ENCODE peak calls at places on chromosome 6, in nine cellular contexts. O, V, K, B, T, S, Z, E and W are unnamed samples.

GRCh38 chr6:29631209-29631810 is 1.7 kb downstream of the GABBR1 start:
- DNase-seq in O (no peak), V (peak; percentile 18), K (peak; percentile 12), B (no peak), T (no peak), S (peak; percentile 38), Z (no peak), E (no peak), W (no peak)

GRCh38 chr6:70956451-70957283 is at the start of gene B3GAT2:
- DNase-seq in O (no peak), V (peak; percentile 25), K (peak; percentile 5), B (no peak), T (no peak), S (peak; percentile 47), Z (peak; percentile 20), E (peak; percentile 40), W (no peak)

GRCh38 chr6:37244430-37245310 is 12.9 kb upstream of the TBC1D22B start:
- DNase-seq in O (no peak), V (peak; percentile 100), K (peak; percentile 100), B (peak; percentile 100), T (no peak), S (peak; percentile 83), Z (no peak), E (peak; percentile 83), W (peak; percentile 5)

GRCh38 chr6:63449714-63450113 is 122.6 kb upstream of the LOC128125822 start:
- DNase-seq in O (no peak), V (no peak), K (no peak), B (no peak), T (no peak), S (no peak), Z (no peak), E (no peak), W (no peak)

GRCh38 chr6:92810913-92811312 is 608.4 kb downstream of the EPHA7 start:
- DNase-seq in O (peak; percentile 41), V (peak; percentile 49), K (no peak), B (peak; percentile 10), T (peak; percentile 5), S (peak; percentile 68), Z (peak; percentile 0), E (no peak), W (peak; percentile 41)

GRCh38 chr6:90468859-90469258 is 118.0 kb downstream of the MAP3K7 start:
- DNase-seq in O (no peak), V (no peak), K (no peak), B (no peak), T (no peak), S (no peak), Z (no peak), E (no peak), W (no peak)

GRCh38 chr6:16725145-16725864 is 36.0 kb downstream of the ATXN1 start:
- DNase-seq in O (no peak), V (peak; percentile 82), K (peak; percentile 79), B (no peak), T (peak; percentile 80), S (peak; percentile 39), Z (no peak), E (no peak), W (peak; percentile 52)

GRCh38 chr6:37717836-37718251 is 20.2 kb upstream of the MDGA1 start:
- DNase-seq in O (no peak), V (peak; percentile 21), K (peak; percentile 83), B (peak; percentile 76), T (no peak), S (no peak), Z (no peak), E (no peak), W (peak; percentile 68)

GRCh38 chr6:170029416-170030283 is 261.2 kb downstream of the DLL1 start:
- DNase-seq in O (no peak), V (no peak), K (no peak), B (no peak), T (no peak), S (no peak), Z (no peak), E (peak; percentile 38), W (no peak)

GRCh38 chr6:151111670-151112069 is 128.1 kb upstream of the AKAP12 start:
- DNase-seq in O (no peak), V (no peak), K (no peak), B (no peak), T (no peak), S (no peak), Z (no peak), E (no peak), W (no peak)

GRCh38 chr6:128327890-128328289 is 192.5 kb downstream of the PTPRK start:
- DNase-seq in O (peak; percentile 24), V (peak; percentile 60), K (no peak), B (no peak), T (peak; percentile 24), S (peak; percentile 8), Z (peak; percentile 10), E (no peak), W (peak; percentile 45)

GRCh38 chr6:156508126-156508525 is 269.1 kb upstream of the ARID1B start:
- DNase-seq in O (no peak), V (no peak), K (no peak), B (no peak), T (no peak), S (no peak), Z (no peak), E (no peak), W (no peak)

GRCh38 chr6:3471711-3472110 is 14.9 kb upstream of the SLC22A23 start:
- DNase-seq in O (no peak), V (peak; percentile 20), K (peak; percentile 67), B (no peak), T (no peak), S (no peak), Z (no peak), E (no peak), W (no peak)

GRCh38 chr6:167832497-167833395 is 6.0 kb downstream of the AFDN start:
- DNase-seq in O (no peak), V (no peak), K (no peak), B (no peak), T (no peak), S (no peak), Z (no peak), E (no peak), W (peak; percentile 43)

GRCh38 chr6:107704377-107705013 is 119.6 kb downstream of the SCML4 start:
- DNase-seq in O (peak; percentile 43), V (peak; percentile 73), K (peak; percentile 30), B (peak; percentile 52), T (peak; percentile 7), S (peak; percentile 72), Z (no peak), E (no peak), W (peak; percentile 51)

GRCh38 chr6:81788748-81789147 is 36.3 kb upstream of the TENT5A start:
- DNase-seq in O (no peak), V (no peak), K (no peak), B (no peak), T (no peak), S (peak; percentile 28), Z (no peak), E (no peak), W (no peak)

DNA sequence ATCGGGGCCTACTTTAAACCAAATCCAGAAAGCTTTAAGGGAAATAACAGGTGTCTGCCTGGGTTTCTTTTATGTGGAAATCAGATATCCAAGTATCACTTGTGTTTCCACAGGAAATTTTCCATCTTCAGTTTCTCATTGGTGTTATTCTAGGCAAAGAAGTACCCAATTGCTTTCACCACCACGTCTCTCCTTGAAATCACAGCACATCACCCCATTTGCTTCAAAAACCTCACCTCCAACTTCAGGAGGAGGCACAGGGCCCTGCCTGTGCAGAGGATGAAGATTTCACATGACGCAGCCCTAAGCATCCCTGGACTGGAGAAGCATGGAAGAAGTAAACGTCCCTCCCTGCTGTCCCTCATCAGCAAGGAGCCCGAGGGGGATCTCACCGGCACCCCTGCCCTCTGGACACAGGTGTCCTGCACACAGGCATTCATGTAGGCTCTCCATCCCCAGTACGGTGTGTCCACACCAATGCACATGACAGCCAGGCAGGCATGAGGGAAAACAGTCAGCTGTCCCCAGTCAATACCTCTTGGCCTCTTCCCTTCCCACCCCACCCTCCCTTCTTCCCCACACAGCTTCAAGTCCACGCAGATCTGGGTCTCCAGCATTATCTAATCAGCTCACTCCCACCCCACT is 182.2 kb downstream of the TBXT start:
- DNase-seq in O (no peak), V (no peak), K (no peak), B (no peak), T (no peak), S (no peak), Z (no peak), E (no peak), W (no peak)
- H3K27me3 ChIP-seq in O (no peaks in the 10 kb centered on the region), V (peaks cover 100% of the 10 kb centered on the region), K (peaks cover 46% of the 10 kb centered on the region), B (peaks cover 22% of the 10 kb centered on the region), T (peaks cover 25% of the 10 kb centered on the region), S (peaks cover 72% of the 10 kb centered on the region), Z (no peaks in the 10 kb centered on the region), E (peaks cover 2% of the 10 kb centered on the region), W (peaks cover 38% of the 10 kb centered on the region)

DNA sequence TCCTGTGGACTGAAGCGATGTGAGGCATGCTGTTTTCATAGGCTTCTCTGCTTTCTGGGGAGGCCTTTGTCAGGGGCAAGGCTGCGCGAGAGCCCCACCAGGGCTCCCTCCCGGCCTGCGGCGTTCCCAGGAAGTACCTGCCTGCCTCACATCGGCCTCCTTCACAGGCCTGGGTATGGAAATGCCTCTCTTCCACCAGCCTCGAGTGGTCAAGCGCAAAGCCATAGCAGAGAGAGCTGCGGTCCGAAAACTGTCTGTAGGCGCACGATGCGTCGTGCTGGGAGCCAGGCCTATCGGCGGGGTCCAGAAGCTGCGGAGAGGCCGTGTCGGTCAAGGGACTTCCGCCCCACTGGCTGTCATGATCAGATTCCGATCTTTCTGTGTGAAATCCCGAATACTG is 71.2 kb downstream of the SIM1 start:
- DNase-seq in O (no peak), V (no peak), K (no peak), B (no peak), T (no peak), S (no peak), Z (no peak), E (no peak), W (no peak)
- H3K27me3 ChIP-seq in O (no peaks in the 10 kb centered on the region), V (peaks cover 43% of the 10 kb centered on the region), K (no peaks in the 10 kb centered on the region), B (no peaks in the 10 kb centered on the region), T (no peaks in the 10 kb centered on the region), S (no peaks in the 10 kb centered on the region), Z (no peaks in the 10 kb centered on the region), E (no peaks in the 10 kb centered on the region), W (no peaks in the 10 kb centered on the region)

DNA sequence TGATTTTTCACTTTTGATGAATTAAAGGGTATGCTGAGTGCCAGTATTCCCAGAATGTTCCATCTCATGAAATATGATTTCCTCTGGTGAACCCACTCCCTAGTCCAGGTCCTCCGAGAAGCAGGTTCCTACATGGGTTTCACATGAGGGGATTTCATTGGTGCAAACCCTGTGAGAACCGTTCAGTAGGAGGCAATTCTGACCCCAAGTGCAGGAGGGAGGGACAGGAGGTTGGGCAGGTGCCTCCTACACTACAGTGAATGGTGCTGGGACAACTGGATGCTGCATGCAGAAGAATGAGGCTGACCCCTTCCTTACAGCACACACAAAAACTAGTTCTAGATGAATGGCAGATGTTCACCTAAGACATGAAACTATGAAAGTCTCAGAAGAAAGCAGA is 5.1 kb upstream of the ULBP2 start:
- DNase-seq in O (no peak), V (no peak), K (no peak), B (no peak), T (no peak), S (no peak), Z (no peak), E (no peak), W (no peak)
- H3K27me3 ChIP-seq in O (peaks cover 43% of the 10 kb centered on the region), V (peaks cover 99% of the 10 kb centered on the region), K (peaks cover 76% of the 10 kb centered on the region), B (peaks cover 46% of the 10 kb centered on the region), T (peaks cover 18% of the 10 kb centered on the region), S (peaks cover 82% of the 10 kb centered on the region), Z (peaks cover 3% of the 10 kb centered on the region), E (no peaks in the 10 kb centered on the region), W (no peaks in the 10 kb centered on the region)

DNA sequence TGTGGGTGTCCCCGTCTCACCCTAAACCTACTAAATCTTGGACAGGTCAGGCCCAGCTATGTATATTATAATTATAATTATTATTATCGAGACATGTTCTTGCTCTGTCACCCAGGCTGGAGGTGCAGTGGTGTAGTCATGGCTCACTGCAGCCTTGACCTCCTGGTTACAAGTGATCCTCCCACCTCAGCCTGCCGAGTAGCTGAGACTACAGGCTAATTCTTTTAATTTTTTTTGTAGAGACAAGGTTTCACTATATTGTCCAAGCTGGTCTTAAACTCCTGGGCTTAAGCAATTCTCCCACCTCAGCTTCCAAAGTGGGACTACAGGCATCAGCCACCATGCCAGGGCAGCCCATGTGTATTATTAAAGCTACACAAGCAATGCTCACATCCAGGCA is 10.5 kb downstream of the ADGRF1 start:
- DNase-seq in O (no peak), V (no peak), K (no peak), B (no peak), T (no peak), S (no peak), Z (no peak), E (no peak), W (no peak)
- H3K27me3 ChIP-seq in O (peaks cover 8% of the 10 kb centered on the region), V (no peaks in the 10 kb centered on the region), K (no peaks in the 10 kb centered on the region), B (no peaks in the 10 kb centered on the region), T (no peaks in the 10 kb centered on the region), S (no peaks in the 10 kb centered on the region), Z (peaks cover 3% of the 10 kb centered on the region), E (peaks cover 3% of the 10 kb centered on the region), W (no peaks in the 10 kb centered on the region)